ENCODE peak calls at places on chromosomes 3 and 15, in eight cellular contexts. One of them, this sample, is unnamed.

GRCh38 chr3:157077565-157077991 is 82.4 kb downstream of the CCNL1 start:
- DNase-seq in ovary: no peak
- DNase-seq in Panc1: no peak
- DNase-seq in fibroblast of lung: peak
- DNase-seq in left lung: no peak
- DNase-seq in brain microvascular endothelial cell: no peak
- DNase-seq in psoas muscle: peak
- DNase-seq in lower lobe of right lung: no peak
- DNase-seq in this sample: peak

GRCh38 chr3:9852528-9852927 is 8.7 kb upstream of the RPUSD3 start:
- DNase-seq in ovary: no peak
- DNase-seq in Panc1: no peak
- DNase-seq in fibroblast of lung: no peak
- DNase-seq in left lung: no peak
- DNase-seq in brain microvascular endothelial cell: no peak
- DNase-seq in psoas muscle: no peak
- DNase-seq in lower lobe of right lung: no peak
- DNase-seq in this sample: no peak

GRCh38 chr3:190533511-190534282 is 19.8 kb downstream of the IL1RAP start:
- DNase-seq in ovary: peak
- DNase-seq in Panc1: no peak
- DNase-seq in fibroblast of lung: peak
- DNase-seq in left lung: peak
- DNase-seq in brain microvascular endothelial cell: peak
- DNase-seq in psoas muscle: peak
- DNase-seq in lower lobe of right lung: peak
- DNase-seq in this sample: no peak

GRCh38 chr3:170848294-170848917 is 21.6 kb downstream of the RPL22L1 start:
- DNase-seq in ovary: no peak
- DNase-seq in Panc1: no peak
- DNase-seq in fibroblast of lung: peak
- DNase-seq in left lung: no peak
- DNase-seq in brain microvascular endothelial cell: no peak
- DNase-seq in psoas muscle: no peak
- DNase-seq in lower lobe of right lung: no peak
- DNase-seq in this sample: no peak

GRCh38 chr15:99426431-99427105 is 139.2 kb upstream of the MEF2A start:
- DNase-seq in ovary: peak
- DNase-seq in Panc1: no peak
- DNase-seq in fibroblast of lung: peak
- DNase-seq in left lung: peak
- DNase-seq in brain microvascular endothelial cell: no peak
- DNase-seq in psoas muscle: peak
- DNase-seq in lower lobe of right lung: no peak
- DNase-seq in this sample: no peak

GRCh38 chr15:98565566-98565965 is 82.8 kb upstream of the IGF1R start:
- DNase-seq in ovary: no peak
- DNase-seq in Panc1: no peak
- DNase-seq in fibroblast of lung: no peak
- DNase-seq in left lung: no peak
- DNase-seq in brain microvascular endothelial cell: no peak
- DNase-seq in psoas muscle: no peak
- DNase-seq in lower lobe of right lung: no peak
- DNase-seq in this sample: no peak

GRCh38 chr3:7249493-7250076 is 388.7 kb downstream of the GRM7 start:
- DNase-seq in ovary: no peak
- DNase-seq in Panc1: no peak
- DNase-seq in fibroblast of lung: peak
- DNase-seq in left lung: no peak
- DNase-seq in brain microvascular endothelial cell: no peak
- DNase-seq in psoas muscle: no peak
- DNase-seq in lower lobe of right lung: no peak
- DNase-seq in this sample: no peak

GRCh38 chr3:123270818-123271217 is 69.1 kb downstream of the SEC22A start:
- DNase-seq in ovary: no peak
- DNase-seq in Panc1: no peak
- DNase-seq in fibroblast of lung: no peak
- DNase-seq in left lung: no peak
- DNase-seq in brain microvascular endothelial cell: no peak
- DNase-seq in psoas muscle: no peak
- DNase-seq in lower lobe of right lung: no peak
- DNase-seq in this sample: no peak

GRCh38 chr15:31145271-31145911 is 43.9 kb upstream of the TRPM1 start:
- DNase-seq in ovary: no peak
- DNase-seq in Panc1: no peak
- DNase-seq in fibroblast of lung: peak
- DNase-seq in left lung: no peak
- DNase-seq in brain microvascular endothelial cell: no peak
- DNase-seq in psoas muscle: no peak
- DNase-seq in lower lobe of right lung: no peak
- DNase-seq in this sample: no peak

GRCh38 chr15:42155546-42156265 is 730 bp downstream of the PLA2G4F start:
- DNase-seq in ovary: no peak
- DNase-seq in Panc1: no peak
- DNase-seq in fibroblast of lung: no peak
- DNase-seq in left lung: no peak
- DNase-seq in brain microvascular endothelial cell: no peak
- DNase-seq in psoas muscle: no peak
- DNase-seq in lower lobe of right lung: peak
- DNase-seq in this sample: no peak
- H3K27ac ChIP-seq in ovary: no peak
- H3K27ac ChIP-seq in Panc1: no peak
- H3K27ac ChIP-seq in fibroblast of lung: no peak
- H3K27ac ChIP-seq in left lung: peak
- H3K27ac ChIP-seq in brain microvascular endothelial cell: no peak
- H3K27ac ChIP-seq in psoas muscle: peak
- H3K27ac ChIP-seq in lower lobe of right lung: peak
- H3K27ac ChIP-seq in this sample: no peak

GRCh38 chr3:74535281-74535680 is 79.2 kb downstream of the CNTN3 start:
- DNase-seq in ovary: no peak
- DNase-seq in Panc1: no peak
- DNase-seq in fibroblast of lung: no peak
- DNase-seq in left lung: no peak
- DNase-seq in brain microvascular endothelial cell: no peak
- DNase-seq in psoas muscle: no peak
- DNase-seq in lower lobe of right lung: no peak
- DNase-seq in this sample: no peak
- H3K27ac ChIP-seq in ovary: no peak
- H3K27ac ChIP-seq in Panc1: no peak
- H3K27ac ChIP-seq in fibroblast of lung: no peak
- H3K27ac ChIP-seq in left lung: no peak
- H3K27ac ChIP-seq in brain microvascular endothelial cell: no peak
- H3K27ac ChIP-seq in psoas muscle: no peak
- H3K27ac ChIP-seq in lower lobe of right lung: no peak
- H3K27ac ChIP-seq in this sample: no peak

GRCh38 chr15:84898761-84899160 is 14.3 kb downstream of the SLC28A1 start:
- DNase-seq in ovary: no peak
- DNase-seq in Panc1: no peak
- DNase-seq in fibroblast of lung: no peak
- DNase-seq in left lung: no peak
- DNase-seq in brain microvascular endothelial cell: no peak
- DNase-seq in psoas muscle: no peak
- DNase-seq in lower lobe of right lung: no peak
- DNase-seq in this sample: no peak

GRCh38 chr15:84903751-84904150 is 19.3 kb downstream of the SLC28A1 start:
- DNase-seq in ovary: no peak
- DNase-seq in Panc1: no peak
- DNase-seq in fibroblast of lung: no peak
- DNase-seq in left lung: no peak
- DNase-seq in brain microvascular endothelial cell: no peak
- DNase-seq in psoas muscle: no peak
- DNase-seq in lower lobe of right lung: no peak
- DNase-seq in this sample: no peak

GRCh38 chr15:84901540-84901939 is 17.1 kb downstream of the SLC28A1 start:
- DNase-seq in ovary: no peak
- DNase-seq in Panc1: no peak
- DNase-seq in fibroblast of lung: no peak
- DNase-seq in left lung: no peak
- DNase-seq in brain microvascular endothelial cell: no peak
- DNase-seq in psoas muscle: no peak
- DNase-seq in lower lobe of right lung: no peak
- DNase-seq in this sample: no peak

GRCh38 chr15:84904409-84904808 is 19.9 kb downstream of the SLC28A1 start:
- DNase-seq in ovary: no peak
- DNase-seq in Panc1: no peak
- DNase-seq in fibroblast of lung: peak
- DNase-seq in left lung: no peak
- DNase-seq in brain microvascular endothelial cell: no peak
- DNase-seq in psoas muscle: no peak
- DNase-seq in lower lobe of right lung: no peak
- DNase-seq in this sample: no peak

GRCh38 chr15:84899750-84900149 is 15.3 kb downstream of the SLC28A1 start:
- DNase-seq in ovary: no peak
- DNase-seq in Panc1: no peak
- DNase-seq in fibroblast of lung: no peak
- DNase-seq in left lung: no peak
- DNase-seq in brain microvascular endothelial cell: no peak
- DNase-seq in psoas muscle: no peak
- DNase-seq in lower lobe of right lung: no peak
- DNase-seq in this sample: no peak
- H3K27ac ChIP-seq in ovary: no peak
- H3K27ac ChIP-seq in Panc1: no peak
- H3K27ac ChIP-seq in fibroblast of lung: no peak
- H3K27ac ChIP-seq in left lung: no peak
- H3K27ac ChIP-seq in brain microvascular endothelial cell: no peak
- H3K27ac ChIP-seq in psoas muscle: no peak
- H3K27ac ChIP-seq in lower lobe of right lung: no peak
- H3K27ac ChIP-seq in this sample: no peak

GRCh38 chr3:27357665-27358258 is 11.4 kb downstream of the NEK10 start:
- DNase-seq in ovary: no peak
- DNase-seq in Panc1: peak
- DNase-seq in fibroblast of lung: peak
- DNase-seq in left lung: no peak
- DNase-seq in brain microvascular endothelial cell: peak
- DNase-seq in psoas muscle: no peak
- DNase-seq in lower lobe of right lung: no peak
- DNase-seq in this sample: peak
- H3K27ac ChIP-seq in ovary: no peak
- H3K27ac ChIP-seq in Panc1: no peak
- H3K27ac ChIP-seq in fibroblast of lung: no peak
- H3K27ac ChIP-seq in left lung: no peak
- H3K27ac ChIP-seq in brain microvascular endothelial cell: no peak
- H3K27ac ChIP-seq in psoas muscle: no peak
- H3K27ac ChIP-seq in lower lobe of right lung: no peak
- H3K27ac ChIP-seq in this sample: no peak

DNA sequence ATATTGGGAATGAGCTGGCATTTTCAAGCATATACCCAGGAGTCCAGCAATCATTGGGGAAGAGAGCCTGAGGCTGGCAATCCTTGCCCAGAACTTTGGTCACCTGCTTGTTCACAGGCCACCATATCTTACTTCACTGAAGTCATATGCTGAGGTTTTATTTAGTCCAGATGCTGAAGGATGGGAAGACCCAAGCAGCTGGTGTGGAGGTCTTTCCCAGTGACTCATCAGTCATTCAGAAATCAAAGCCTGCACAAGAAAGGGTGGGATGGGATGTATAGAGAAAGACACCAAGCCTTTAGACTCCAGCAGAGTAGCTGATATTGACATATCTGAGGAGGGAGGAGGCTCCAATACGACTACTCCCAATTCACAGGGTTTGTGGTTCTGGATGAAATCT is 13.1 kb upstream of the PHLDB2 start:
- DNase-seq in ovary: no peak
- DNase-seq in Panc1: no peak
- DNase-seq in fibroblast of lung: peak
- DNase-seq in left lung: no peak
- DNase-seq in brain microvascular endothelial cell: peak
- DNase-seq in psoas muscle: no peak
- DNase-seq in lower lobe of right lung: no peak
- DNase-seq in this sample: no peak
- H3K27ac ChIP-seq in ovary: no peak
- H3K27ac ChIP-seq in Panc1: no peak
- H3K27ac ChIP-seq in fibroblast of lung: no peak
- H3K27ac ChIP-seq in left lung: no peak
- H3K27ac ChIP-seq in brain microvascular endothelial cell: peak
- H3K27ac ChIP-seq in psoas muscle: no peak
- H3K27ac ChIP-seq in lower lobe of right lung: no peak
- H3K27ac ChIP-seq in this sample: no peak

GRCh38 chr15:68301300-68301699 is 23.8 kb downstream of the FEM1B start:
- DNase-seq in ovary: no peak
- DNase-seq in Panc1: no peak
- DNase-seq in fibroblast of lung: no peak
- DNase-seq in left lung: no peak
- DNase-seq in brain microvascular endothelial cell: no peak
- DNase-seq in psoas muscle: no peak
- DNase-seq in lower lobe of right lung: no peak
- DNase-seq in this sample: no peak
- H3K27ac ChIP-seq in ovary: no peak
- H3K27ac ChIP-seq in Panc1: no peak
- H3K27ac ChIP-seq in fibroblast of lung: no peak
- H3K27ac ChIP-seq in left lung: no peak
- H3K27ac ChIP-seq in brain microvascular endothelial cell: no peak
- H3K27ac ChIP-seq in psoas muscle: no peak
- H3K27ac ChIP-seq in lower lobe of right lung: no peak
- H3K27ac ChIP-seq in this sample: no peak

GRCh38 chr15:41476416-41477048 is 17.1 kb upstream of the ITPKA start:
- DNase-seq in ovary: no peak
- DNase-seq in Panc1: no peak
- DNase-seq in fibroblast of lung: no peak
- DNase-seq in left lung: no peak
- DNase-seq in brain microvascular endothelial cell: no peak
- DNase-seq in psoas muscle: no peak
- DNase-seq in lower lobe of right lung: no peak
- DNase-seq in this sample: no peak
- H3K27ac ChIP-seq in ovary: no peak
- H3K27ac ChIP-seq in Panc1: no peak
- H3K27ac ChIP-seq in fibroblast of lung: no peak
- H3K27ac ChIP-seq in left lung: no peak
- H3K27ac ChIP-seq in brain microvascular endothelial cell: no peak
- H3K27ac ChIP-seq in psoas muscle: no peak
- H3K27ac ChIP-seq in lower lobe of right lung: no peak
- H3K27ac ChIP-seq in this sample: no peak

GRCh38 chr15:73991260-73991659 is 835 bp downstream of the STOML1 start:
- DNase-seq in ovary: no peak
- DNase-seq in Panc1: no peak
- DNase-seq in fibroblast of lung: peak
- DNase-seq in left lung: no peak
- DNase-seq in brain microvascular endothelial cell: no peak
- DNase-seq in psoas muscle: peak
- DNase-seq in lower lobe of right lung: peak
- DNase-seq in this sample: no peak

GRCh38 chr15:73993211-73993994 is 1.1 kb upstream of the PML start:
- DNase-seq in ovary: no peak
- DNase-seq in Panc1: no peak
- DNase-seq in fibroblast of lung: no peak
- DNase-seq in left lung: no peak
- DNase-seq in brain microvascular endothelial cell: no peak
- DNase-seq in psoas muscle: no peak
- DNase-seq in lower lobe of right lung: no peak
- DNase-seq in this sample: no peak

GRCh38 chr15:73991726-73992593 is at the start of gene STOML1:
- DNase-seq in ovary: peak
- DNase-seq in Panc1: no peak
- DNase-seq in fibroblast of lung: peak
- DNase-seq in left lung: peak
- DNase-seq in brain microvascular endothelial cell: peak
- DNase-seq in psoas muscle: peak
- DNase-seq in lower lobe of right lung: peak
- DNase-seq in this sample: peak

GRCh38 chr15:73994419-73994883 is at the start of gene PML:
- DNase-seq in ovary: peak
- DNase-seq in Panc1: peak
- DNase-seq in fibroblast of lung: peak
- DNase-seq in left lung: peak
- DNase-seq in brain microvascular endothelial cell: peak
- DNase-seq in psoas muscle: peak
- DNase-seq in lower lobe of right lung: peak
- DNase-seq in this sample: peak

GRCh38 chr15:73992594-73992898 is 451 bp upstream of the STOML1 start:
- DNase-seq in ovary: no peak
- DNase-seq in Panc1: no peak
- DNase-seq in fibroblast of lung: no peak
- DNase-seq in left lung: no peak
- DNase-seq in brain microvascular endothelial cell: no peak
- DNase-seq in psoas muscle: no peak
- DNase-seq in lower lobe of right lung: no peak
- DNase-seq in this sample: no peak
- H3K27ac ChIP-seq in ovary: no peak
- H3K27ac ChIP-seq in Panc1: peak
- H3K27ac ChIP-seq in fibroblast of lung: no peak
- H3K27ac ChIP-seq in left lung: peak
- H3K27ac ChIP-seq in brain microvascular endothelial cell: no peak
- H3K27ac ChIP-seq in psoas muscle: peak
- H3K27ac ChIP-seq in lower lobe of right lung: peak
- H3K27ac ChIP-seq in this sample: peak